ENCODE peak calls at places on chromosomes 3 and 15, in six cellular contexts. S, T, W, L, J and U are unnamed samples. For H3K36me3, the result is how much of the 10 kb centered on the place peaks cover.

GRCh38 chr15:39318231-39318630 is 262.6 kb upstream of the THBS1 start:
- DNase-seq in S (no peak), J (no peak), T (no peak), W (no peak), L (no peak), U (no peak)

GRCh38 chr3:57559526-57559925 is 3.5 kb downstream of the PDE12 start:
- DNase-seq in L (no peak), T (no peak), S (no peak), W (peak), J (no peak), U (no peak)

GRCh38 chr15:47822066-47822465 is 104.8 kb downstream of the SEMA6D start:
- DNase-seq in L (no peak), W (no peak), J (no peak), T (no peak), S (no peak), U (no peak)

GRCh38 chr3:168116279-168116678 is 20.6 kb upstream of the GOLIM4 start:
- DNase-seq in L (no peak), S (no peak), T (no peak), J (no peak), W (peak), U (peak)

GRCh38 chr15:68542771-68543544 is 35.8 kb upstream of the CORO2B start:
- DNase-seq in J (no peak), T (no peak), L (no peak), S (no peak), W (peak), U (peak)

GRCh38 chr3:98504534-98504933 is 7.1 kb downstream of the OR5K2 start:
- DNase-seq in T (no peak), W (no peak), S (no peak), L (no peak), J (no peak), U (no peak)

GRCh38 chr3:27721717-27722564 is at the start of gene EOMES:
- DNase-seq in L (no peak), T (peak), J (no peak), W (peak), S (peak), U (peak)

GRCh38 chr3:159130108-159130507 is 328.3 kb downstream of the MFSD1 start:
- DNase-seq in L (no peak), W (no peak), T (no peak), S (peak), J (no peak), U (no peak)

GRCh38 chr3:183122257-183122932 is 23.1 kb upstream of the MCCC1 start:
- DNase-seq in S (peak), L (no peak), W (peak), T (no peak), J (no peak), U (no peak)

GRCh38 chr3:129277829-129278271 is 820 bp upstream of the HMCES start:
- DNase-seq in J (no peak), T (no peak), L (no peak), W (no peak), S (peak), U (no peak)

GRCh38 chr3:186786810-186787375 is 3.5 kb downstream of the EIF4A2 start:
- DNase-seq in S (no peak), L (no peak), W (no peak), T (no peak), J (no peak), U (no peak)

GRCh38 chr3:188147782-188148181 is 6.2 kb upstream of the LPP start:
- DNase-seq in S (no peak), W (no peak), L (no peak), J (no peak), T (no peak), U (no peak)
- H3K4me3 ChIP-seq in S (no peak), W (no peak), L (no peak), J (no peak), T (no peak), U (no peak)

GRCh38 chr3:14431556-14431927 is 29.1 kb downstream of the SLC6A6 start:
- DNase-seq in T (no peak), L (no peak), J (no peak), W (no peak), S (no peak), U (no peak)
- H3K36me3 ChIP-seq in T (under half), L (under half), J (under half), W (under half), S (under half), U (under half)

DNA sequence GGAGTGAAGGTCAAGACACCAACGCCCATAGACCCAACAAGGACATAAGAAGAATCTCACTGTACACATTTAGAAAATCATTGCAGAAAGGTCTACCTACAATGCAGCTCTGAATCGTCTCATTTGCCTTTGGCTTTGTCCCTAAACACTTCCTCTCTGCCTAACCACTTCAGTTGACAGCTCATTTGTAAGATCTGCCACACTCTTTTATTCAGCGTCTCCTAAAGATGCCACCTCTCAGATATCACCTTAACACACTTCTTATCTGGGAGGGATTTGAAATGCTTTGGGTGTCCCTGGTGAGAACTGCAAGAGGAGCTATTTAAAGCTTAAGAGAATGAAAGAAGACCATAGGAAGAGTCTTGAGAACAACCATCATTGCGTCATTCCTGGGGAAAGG is 38.7 kb downstream of the RAB27A start:
- DNase-seq in S (no peak), W (no peak), J (no peak), L (no peak), T (no peak), U (no peak)
- H3K27ac ChIP-seq in S (no peak), W (no peak), J (peak), L (peak), T (no peak), U (peak)

GRCh38 chr15:100881573-100882336 is 2.1 kb downstream of the ALDH1A3 start:
- DNase-seq in S (no peak), J (no peak), T (no peak), L (no peak), W (no peak), U (no peak)
- H3K4me3 ChIP-seq in S (no peak), J (peak), T (no peak), L (peak), W (no peak), U (no peak)

DNA sequence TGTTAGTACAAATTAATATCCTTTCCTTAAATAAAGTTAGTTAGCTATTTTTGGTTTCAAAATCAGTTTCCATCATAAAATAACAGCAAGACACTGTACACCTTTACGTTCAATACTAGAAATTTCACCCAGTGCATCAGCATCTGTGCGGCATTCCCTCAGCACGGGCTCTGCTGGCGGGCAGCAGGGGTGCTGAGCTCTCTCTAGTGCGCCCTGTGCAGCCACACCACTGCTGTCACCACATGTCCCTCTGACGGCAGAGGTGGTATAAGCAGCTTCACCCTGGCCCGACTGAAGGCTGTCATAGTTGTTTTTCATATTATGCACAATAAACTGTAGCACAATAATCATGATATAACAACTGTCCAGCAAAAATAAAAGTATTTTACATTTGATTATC is 35.4 kb downstream of the FAN1 start:
- DNase-seq in W (no peak), T (no peak), L (no peak), S (no peak), J (no peak), U (no peak)
- H3K36me3 ChIP-seq in W (under half), T (under half), L (under half), S (under half), J (under half), U (under half)

DNA sequence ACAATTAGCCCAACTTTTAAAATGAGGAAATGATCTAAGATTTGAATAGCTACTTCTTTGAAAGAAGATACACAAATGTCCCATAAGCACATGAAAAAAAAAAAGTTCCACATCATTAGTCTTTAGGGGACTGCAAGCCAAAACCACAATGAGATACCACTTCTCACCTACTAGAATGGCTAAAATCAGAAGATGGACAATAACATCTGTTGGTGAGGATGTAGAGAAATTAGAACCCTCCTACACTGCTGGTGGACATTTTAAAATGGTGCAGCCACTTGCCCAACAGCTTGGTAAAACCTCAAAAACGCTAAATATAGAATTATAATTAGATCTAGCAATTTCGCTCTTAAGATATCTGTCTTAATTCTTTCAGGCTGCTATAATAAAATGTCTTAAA is 77.1 kb downstream of the MEX3B start:
- DNase-seq in T (no peak), W (no peak), L (no peak), J (no peak), S (no peak), U (no peak)
- H3K27ac ChIP-seq in T (no peak), W (no peak), L (no peak), J (no peak), S (no peak), U (no peak)

GRCh38 chr3:185282696-185283373 is 29.0 kb upstream of the EHHADH start:
- DNase-seq in S (peak), T (peak), W (peak), L (peak), J (peak), U (peak)
- H3K4me3 ChIP-seq in S (peak), T (peak), W (peak), L (peak), J (peak), U (peak)

GRCh38 chr15:74851960-74852359 is 9.0 kb upstream of the ULK3 start:
- DNase-seq in S (no peak), J (no peak), L (no peak), T (no peak), W (no peak), U (no peak)
- H3K36me3 ChIP-seq in S (under half), J (half or more), L (under half), T (half or more), W (under half), U (under half)

GRCh38 chr3:65130782-65131181 is 443.0 kb upstream of the ADAMTS9 start:
- DNase-seq in W (peak), J (no peak), S (no peak), T (no peak), L (no peak), U (no peak)

GRCh38 chr3:65126527-65127440 is 439.0 kb upstream of the ADAMTS9 start:
- DNase-seq in J (no peak), S (no peak), T (no peak), L (no peak), W (peak), U (no peak)

DNA sequence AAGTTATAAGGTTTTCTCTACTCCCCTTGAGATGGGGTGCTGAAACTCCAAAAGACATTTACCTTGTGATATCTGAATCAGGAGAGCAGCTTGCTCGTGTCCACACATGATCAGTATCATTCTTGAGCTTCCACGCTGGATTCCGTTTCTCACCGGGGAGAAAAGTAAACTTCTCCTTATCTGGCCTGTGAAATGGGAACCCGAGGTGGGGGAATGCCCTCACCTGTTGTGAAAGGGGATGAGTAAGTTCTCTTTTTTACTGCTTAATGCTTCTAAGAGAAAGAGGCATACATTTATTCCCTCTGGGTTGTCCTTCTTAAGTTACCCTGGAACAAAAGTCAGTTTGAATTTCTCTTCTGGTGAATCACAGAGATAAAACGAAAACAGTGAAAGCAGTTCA is 440.5 kb upstream of the ADAMTS9 start:
- DNase-seq in L (no peak), S (no peak), T (no peak), W (no peak), J (no peak), U (no peak)
- H3K27ac ChIP-seq in L (no peak), S (no peak), T (no peak), W (no peak), J (no peak), U (no peak)